ENCODE peak calls at places on chromosomes 11 and 22, in seven cellular contexts. B is IMR-90, V is H1, T is H9, S is neuronal stem cell, K is mesenchymal stem cell, M is trophoblast cell. X is an unnamed sample.
A peak's percentile ranks its signal among the peaks of the same experiment; 100 is the strongest.

GRCh38 chr22:24188705-24189248 is 7.5 kb downstream of the SUSD2 start:
- DNase-seq in B (no peak), V (no peak), T (no peak), S (no peak), K (no peak), M (no peak), X (no peak)

GRCh38 chr22:37037669-37038068 is 13.9 kb upstream of the KCTD17 start:
- DNase-seq in B (no peak), V (no peak), T (no peak), S (no peak), K (no peak), M (no peak), X (no peak)

GRCh38 chr11:122981388-122982264 is at the start of gene BSX:
- DNase-seq in B (peak; percentile 17), V (peak; percentile 78), T (peak; percentile 96), S (peak; percentile 88), K (peak; percentile 43), M (peak; percentile 31), X (peak; percentile 93)

GRCh38 chr11:19790831-19791552 is 78.4 kb downstream of the NAV2 start:
- DNase-seq in B (no peak), V (no peak), T (peak; percentile 91), S (no peak), K (no peak), M (no peak), X (peak; percentile 64)

GRCh38 chr11:47532597-47533213 is 20.2 kb downstream of the CELF1 start:
- DNase-seq in B (peak; percentile 31), V (no peak), T (no peak), S (no peak), K (peak; percentile 75), M (no peak), X (peak; percentile 73)

GRCh38 chr11:121928597-121929580 is 187.1 kb downstream of the BLID start:
- DNase-seq in B (no peak), V (no peak), T (peak; percentile 49), S (peak; percentile 18), K (no peak), M (no peak), X (peak; percentile 49)

GRCh38 chr11:123313261-123313660 is 116.8 kb upstream of the GRAMD1B start:
- DNase-seq in B (no peak), V (no peak), T (no peak), S (no peak), K (no peak), M (no peak), X (no peak)

GRCh38 chr22:17742528-17742902 is 31.8 kb downstream of the BID start:
- DNase-seq in B (peak; percentile 66), V (peak; percentile 80), T (peak; percentile 92), S (peak; percentile 82), K (peak; percentile 67), M (peak; percentile 78), X (peak; percentile 93)

GRCh38 chr11:47400813-47401279 is 7.5 kb upstream of the SLC39A13 start:
- DNase-seq in B (no peak), V (no peak), T (peak; percentile 26), S (no peak), K (peak; percentile 32), M (no peak), X (peak; percentile 72)

GRCh38 chr11:74418509-74418895 is 20.3 kb upstream of the PGM2L1 start:
- DNase-seq in B (peak; percentile 82), V (no peak), T (no peak), S (no peak), K (peak; percentile 73), M (no peak), X (no peak)

GRCh38 chr11:77049081-77049480 is 14.9 kb downstream of the B3GNT6 start:
- DNase-seq in B (no peak), V (no peak), T (no peak), S (no peak), K (no peak), M (no peak), X (no peak)

GRCh38 chr11:1970956-1971355 is 23.8 kb downstream of the MRPL23 start:
- DNase-seq in B (no peak), V (no peak), T (no peak), S (no peak), K (no peak), M (no peak), X (no peak)

GRCh38 chr11:47510231-47510630 is 42.7 kb downstream of the CELF1 start:
- DNase-seq in B (peak; percentile 58), V (no peak), T (no peak), S (no peak), K (no peak), M (no peak), X (no peak)

GRCh38 chr11:36744375-36745168 is 146.5 kb upstream of the RAG2 start:
- DNase-seq in B (peak; percentile 66), V (peak; percentile 13), T (peak; percentile 83), S (peak; percentile 69), K (peak; percentile 60), M (peak; percentile 52), X (peak; percentile 80)

GRCh38 chr11:129192150-129192549 is at the start of gene ARHGAP32:
- DNase-seq in B (no peak), V (no peak), T (no peak), S (no peak), K (no peak), M (peak; percentile 88), X (peak; percentile 83)

GRCh38 chr11:107545101-107545514 is 20.4 kb downstream of the ALKBH8 start:
- DNase-seq in B (peak; percentile 63), V (no peak), T (no peak), S (no peak), K (peak; percentile 28), M (no peak), X (no peak)

GRCh38 chr22:50299724-50300619 is 7.5 kb downstream of the PLXNB2 start:
- DNase-seq in B (no peak), V (peak; percentile 59), T (peak; percentile 91), S (no peak), K (no peak), M (peak; percentile 73), X (peak; percentile 91)

GRCh38 chr11:31246451-31247165 is 122.9 kb downstream of the DCDC1 start:
- DNase-seq in B (peak; percentile 19), V (no peak), T (no peak), S (no peak), K (no peak), M (no peak), X (no peak)

GRCh38 chr11:96664108-96664507 is 274.3 kb downstream of the JRKL start:
- DNase-seq in B (no peak), V (no peak), T (no peak), S (no peak), K (no peak), M (no peak), X (peak; percentile 34)

GRCh38 chr11:118216621-118217526 is 7.9 kb downstream of the JAML start:
- DNase-seq in B (no peak), V (no peak), T (no peak), S (no peak), K (no peak), M (no peak), X (no peak)

GRCh38 chr11:121525376-121525775 is 72.6 kb upstream of the SORL1-AS1 start:
- DNase-seq in B (no peak), V (no peak), T (no peak), S (no peak), K (no peak), M (no peak), X (no peak)

GRCh38 chr22:47084226-47084625 is 321.8 kb downstream of the TBC1D22A start:
- DNase-seq in B (no peak), V (no peak), T (peak; percentile 65), S (no peak), K (no peak), M (no peak), X (peak; percentile 62)

GRCh38 chr11:115607621-115608191 is 103.5 kb upstream of the CADM1 start:
- DNase-seq in B (no peak), V (no peak), T (no peak), S (no peak), K (peak; percentile 5), M (no peak), X (peak; percentile 11)

GRCh38 chr11:131977854-131978253 is 607.4 kb downstream of the NTM start:
- DNase-seq in B (peak; percentile 77), V (no peak), T (peak; percentile 33), S (no peak), K (peak; percentile 57), M (peak; percentile 5), X (peak; percentile 86)

GRCh38 chr22:30890689-30891442 is 77.7 kb downstream of the MORC2 start:
- DNase-seq in B (peak; percentile 10), V (no peak), T (peak; percentile 74), S (peak; percentile 26), K (peak; percentile 12), M (no peak), X (peak; percentile 57)

GRCh38 chr22:42275970-42276369 is 5.5 kb upstream of the TCF20 start:
- DNase-seq in B (no peak), V (no peak), T (no peak), S (peak; percentile 67), K (no peak), M (no peak), X (peak; percentile 67)

GRCh38 chr11:70240337-70240736 is 30.2 kb upstream of the PPFIA1 start:
- DNase-seq in B (no peak), V (no peak), T (no peak), S (no peak), K (no peak), M (no peak), X (no peak)

GRCh38 chr22:20427945-20428417 is 9.6 kb downstream of the SCARF2 start:
- DNase-seq in B (no peak), V (no peak), T (no peak), S (no peak), K (no peak), M (no peak), X (no peak)

GRCh38 chr11:121321614-121322243 is 29.2 kb downstream of the SC5D start:
- DNase-seq in B (peak; percentile 1), V (peak; percentile 21), T (peak; percentile 67), S (peak; percentile 12), K (peak; percentile 7), M (no peak), X (peak; percentile 79)

GRCh38 chr11:100683107-100683506 is 4.0 kb upstream of the ARHGAP42 start:
- DNase-seq in B (no peak), V (no peak), T (no peak), S (no peak), K (no peak), M (no peak), X (no peak)
- H3K9ac ChIP-seq in B (no peak overlapping the region), V (no peak overlapping the region), T (no peak overlapping the region), S (no peak overlapping the region), K (no peak overlapping the region), M (no peak overlapping the region), X (no peak overlapping the region)

GRCh38 chr22:27842236-27842993 is 40.9 kb upstream of the MN1 start:
- DNase-seq in B (no peak), V (no peak), T (no peak), S (no peak), K (peak; percentile 20), M (no peak), X (no peak)
- H4K8ac ChIP-seq in B (no peak overlapping the region), V (no peak overlapping the region), T (no peak overlapping the region), S (no peak overlapping the region), K (no peak overlapping the region), M (no peak overlapping the region), X (no peak overlapping the region)

DNA sequence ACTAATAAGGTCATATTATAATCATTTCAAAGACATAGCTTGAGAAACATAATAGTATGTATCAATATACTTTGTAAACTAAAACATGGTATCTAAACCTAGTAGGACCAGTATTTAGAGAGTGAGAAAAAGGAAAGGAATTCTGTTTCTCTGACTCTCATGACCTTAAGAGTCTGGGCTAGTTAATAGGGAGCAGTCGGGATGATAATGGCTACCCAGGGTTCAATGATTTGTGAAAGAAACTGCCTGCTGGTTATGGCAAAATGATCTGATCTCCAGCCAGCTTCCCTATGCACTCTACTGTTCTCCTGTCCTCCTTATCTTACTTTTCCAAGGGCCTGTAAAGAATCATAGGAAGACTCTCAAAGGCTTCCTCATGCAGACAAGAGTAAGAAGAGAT is 193.1 kb upstream of the PITPNB start:
- DNase-seq in B (no peak), V (no peak), T (no peak), S (no peak), K (no peak), M (no peak), X (no peak)
- H3K9ac ChIP-seq in B (no peak overlapping the region), V (no peak overlapping the region), T (no peak overlapping the region), S (no peak overlapping the region), K (peak overlapping the region; percentile 71), M (no peak overlapping the region), X (no peak overlapping the region)

GRCh38 chr22:43580351-43580750 is 168.5 kb downstream of the MPPED1 start:
- DNase-seq in B (no peak), V (no peak), T (no peak), S (no peak), K (no peak), M (no peak), X (no peak)
- H4K8ac ChIP-seq in B (no peak overlapping the region), V (no peak overlapping the region), T (no peak overlapping the region), S (no peak overlapping the region), K (no peak overlapping the region), M (no peak overlapping the region), X (no peak overlapping the region)